ENCODE peak calls at places on chromosomes 11 and 22, in eight cellular contexts. F is lung; S is hepatocyte; B is suprapubic skin; V is neural progenitor cell; G is cardiac muscle cell; Z is lower lobe of right lung; A is CD4-positive, CD25-positive, alpha-beta regulatory T cell. R is an unnamed sample.

GRCh38 chr11:35111171-35112055 is 27.6 kb upstream of the CD44 start:
- DNase-seq in V (no peak), B (no peak), A (no peak), Z (no peak), F (no peak), G (no peak), S (no peak), R (no peak)

GRCh38 chr11:77418155-77418980 is 55.5 kb downstream of the PAK1 start:
- DNase-seq in Z (no peak), F (no peak), A (no peak), B (no peak), V (no peak), S (no peak), G (no peak), R (no peak)

GRCh38 chr11:126973051-126973450 is 27.5 kb downstream of the KIRREL3 start:
- DNase-seq in G (no peak), V (no peak), S (no peak), B (no peak), Z (no peak), A (no peak), F (no peak), R (no peak)

GRCh38 chr11:70587095-70587389 is 188.7 kb downstream of the CTTN start:
- DNase-seq in Z (peak; percentile 28), B (no peak), F (no peak), G (no peak), V (no peak), A (no peak), S (no peak), R (no peak)

GRCh38 chr11:64028398-64029115 is 7.2 kb upstream of the FLRT1 start:
- DNase-seq in B (no peak), S (peak; percentile 78), G (peak; percentile 89), F (no peak), V (peak; percentile 96), A (no peak), Z (no peak), R (no peak)

GRCh38 chr11:119907122-119907933 is 178.3 kb upstream of the NECTIN1 start:
- DNase-seq in A (no peak), Z (peak; percentile 56), V (no peak), G (no peak), B (no peak), S (peak; percentile 67), F (peak; percentile 66), R (no peak)

GRCh38 chr11:102626686-102627085 is 1.6 kb upstream of the MMP20 start:
- DNase-seq in V (no peak), F (no peak), S (no peak), B (no peak), G (no peak), A (no peak), Z (no peak), R (no peak)

GRCh38 chr11:130666781-130667251 is 218.4 kb downstream of the ADAMTS15 start:
- DNase-seq in G (no peak), A (no peak), S (no peak), V (no peak), Z (no peak), F (no peak), B (no peak), R (no peak)

GRCh38 chr22:48494968-48495750 is 1332.5 kb downstream of the BRD1 start:
- DNase-seq in V (no peak), F (no peak), G (no peak), S (no peak), B (no peak), A (no peak), Z (peak; percentile 32), R (no peak)

GRCh38 chr22:20084547-20085413 is 4.7 kb downstream of the DGCR8 start:
- DNase-seq in B (no peak), V (peak; percentile 79), F (no peak), G (peak; percentile 70), S (peak; percentile 47), Z (peak; percentile 45), A (no peak), R (no peak)

GRCh38 chr11:47399860-47400812 is 8.3 kb upstream of the SLC39A13 start:
- DNase-seq in S (peak; percentile 47), G (peak; percentile 24), A (peak; percentile 53), F (no peak), B (no peak), V (peak; percentile 53), Z (no peak), R (peak; percentile 46)

GRCh38 chr22:43992331-43992821 is 31.7 kb upstream of the PARVB start:
- DNase-seq in A (no peak), F (no peak), G (no peak), B (no peak), V (no peak), Z (peak; percentile 45), S (no peak), R (no peak)

GRCh38 chr11:37788141-37788877 is 1190.3 kb upstream of the RAG2 start:
- DNase-seq in A (no peak), F (no peak), V (no peak), Z (no peak), G (no peak), B (no peak), S (no peak), R (no peak)

GRCh38 chr11:8834379-8834778 is 76.6 kb upstream of the AKIP1 start:
- DNase-seq in B (peak; percentile 24), G (no peak), Z (no peak), V (no peak), A (no peak), F (no peak), S (no peak), R (no peak)

GRCh38 chr11:86672007-86672621 is at the start of gene ME3:
- DNase-seq in V (peak; percentile 65), F (peak; percentile 68), B (peak; percentile 86), G (peak; percentile 49), S (peak; percentile 70), A (peak; percentile 52), Z (peak; percentile 87), R (peak; percentile 10)

GRCh38 chr22:47171441-47172221 is 409.2 kb downstream of the TBC1D22A start:
- DNase-seq in Z (peak; percentile 29), B (peak; percentile 62), S (no peak), G (no peak), V (no peak), A (no peak), F (no peak), R (no peak)

GRCh38 chr22:26763633-26764295 is 106.4 kb downstream of the MIAT start:
- DNase-seq in V (no peak), B (no peak), A (no peak), G (no peak), Z (no peak), F (no peak), S (peak; percentile 49), R (no peak)

GRCh38 chr11:113796663-113797259 is 17.2 kb downstream of the CLDN25 start:
- DNase-seq in B (no peak), V (peak; percentile 71), A (peak; percentile 49), S (peak; percentile 75), Z (no peak), G (peak; percentile 80), F (no peak), R (no peak)

GRCh38 chr11:58927393-58928081 is 11.8 kb upstream of the GLYATL1 start:
- DNase-seq in S (peak; percentile 90), A (peak; percentile 7), V (peak; percentile 97), F (no peak), B (no peak), Z (no peak), G (peak; percentile 92), R (no peak)

GRCh38 chr11:3737386-3737933 is 59.9 kb downstream of the NUP98 start:
- DNase-seq in G (no peak), S (no peak), F (no peak), Z (no peak), V (no peak), A (no peak), B (no peak), R (no peak)

GRCh38 chr22:36541831-36542391 is 12.9 kb upstream of the EIF3D start:
- DNase-seq in Z (no peak), V (no peak), S (peak; percentile 45), A (peak; percentile 85), G (no peak), F (no peak), B (no peak), R (no peak)

GRCh38 chr11:1049431-1049891 is 12.9 kb upstream of the MUC6 start:
- DNase-seq in A (no peak), S (no peak), Z (peak; percentile 75), F (peak; percentile 41), G (no peak), V (no peak), B (no peak), R (no peak)

GRCh38 chr11:6737872-6738466 is 33.8 kb downstream of the OR2AG2 start:
- DNase-seq in A (peak; percentile 86), S (peak; percentile 72), Z (no peak), V (peak; percentile 24), G (peak; percentile 61), F (peak; percentile 42), B (no peak), R (peak; percentile 40)

DNA sequence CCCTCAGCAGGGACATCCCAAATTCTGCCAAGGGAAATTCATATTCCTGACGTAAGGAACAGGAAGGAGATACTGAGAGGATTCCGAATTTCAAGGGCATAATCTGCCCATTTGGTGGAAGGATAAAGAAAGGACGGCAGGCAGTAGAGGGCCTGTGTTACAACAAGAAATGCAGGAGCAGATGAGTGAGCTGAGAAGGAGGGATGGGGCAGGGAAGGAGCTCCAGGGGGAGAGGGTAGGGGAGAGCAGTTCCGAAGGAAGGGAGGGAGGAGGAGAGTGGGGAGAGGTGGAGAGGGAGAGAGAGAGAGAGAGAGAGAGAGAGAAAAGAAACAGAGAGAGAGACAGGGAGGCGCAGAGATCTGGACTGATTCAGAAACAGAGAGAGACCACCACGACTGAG is 851 bp downstream of the OPCML start:
- DNase-seq in F (no peak), V (no peak), A (no peak), B (no peak), Z (no peak), S (no peak), G (no peak), R (no peak)
- H3K9me3 ChIP-seq in F (peaks cover 13% of the 10 kb centered on the region), V (no peaks in the 10 kb centered on the region), A (no peaks in the 10 kb centered on the region), B (no peaks in the 10 kb centered on the region), Z (no peaks in the 10 kb centered on the region), S (no peaks in the 10 kb centered on the region), G (no peaks in the 10 kb centered on the region), R (no peaks in the 10 kb centered on the region)

GRCh38 chr11:50070389-50070788 is 37.7 kb downstream of the OR4C45 start:
- DNase-seq in B (no peak), Z (no peak), S (no peak), A (no peak), V (no peak), G (no peak), F (no peak), R (no peak)
- H3K9me3 ChIP-seq in B (peaks cover 14% of the 10 kb centered on the region), Z (no peaks in the 10 kb centered on the region), S (no peaks in the 10 kb centered on the region), A (peaks cover 2% of the 10 kb centered on the region), V (peaks cover 4% of the 10 kb centered on the region), G (no peaks in the 10 kb centered on the region), F (peaks cover 30% of the 10 kb centered on the region), R (no peaks in the 10 kb centered on the region)

GRCh38 chr22:31715157-31715778 is 34.7 kb downstream of the PRR14L start:
- DNase-seq in V (no peak), G (no peak), B (no peak), Z (no peak), A (no peak), S (no peak), F (no peak), R (no peak)
- H3K9me3 ChIP-seq in V (no peaks in the 10 kb centered on the region), G (no peaks in the 10 kb centered on the region), B (no peaks in the 10 kb centered on the region), Z (no peaks in the 10 kb centered on the region), A (no peaks in the 10 kb centered on the region), S (no peaks in the 10 kb centered on the region), F (no peaks in the 10 kb centered on the region), R (no peaks in the 10 kb centered on the region)

GRCh38 chr11:80239217-80239616 is 798.4 kb upstream of the TENM4 start:
- DNase-seq in G (no peak), V (no peak), S (peak; percentile 9), A (no peak), F (no peak), Z (no peak), B (no peak), R (no peak)
- H3K9me3 ChIP-seq in G (no peaks in the 10 kb centered on the region), V (no peaks in the 10 kb centered on the region), S (no peaks in the 10 kb centered on the region), A (no peaks in the 10 kb centered on the region), F (peaks cover under 1% of the 10 kb centered on the region), Z (peaks cover 8% of the 10 kb centered on the region), B (peaks cover 9% of the 10 kb centered on the region), R (peaks cover 2% of the 10 kb centered on the region)